ENCODE peak calls at places on chromosomes 5 and 9, in nine cellular contexts. One of them, this sample, is unnamed.
A peak's percentile ranks its signal among the peaks of the same experiment; 100 is the strongest.

GRCh38 chr9:21392270-21392669 is 7.1 kb upstream of the IFNA2 start:
- DNase-seq in fibroblast of lung: no peak
- DNase-seq in HCT116: peak; percentile 80
- DNase-seq in stomach: no peak
- DNase-seq in testis: no peak
- DNase-seq in heart right ventricle: no peak
- DNase-seq in GM12878: no peak
- DNase-seq in cardiac muscle cell: no peak
- DNase-seq in dorsolateral prefrontal cortex: no peak
- DNase-seq in this sample: no peak

GRCh38 chr5:150243590-150243989 is 46.0 kb downstream of the CAMK2A start:
- DNase-seq in heart right ventricle: no peak
- DNase-seq in stomach: no peak
- DNase-seq in cardiac muscle cell: no peak
- DNase-seq in HCT116: no peak
- DNase-seq in GM12878: no peak
- DNase-seq in testis: no peak
- DNase-seq in fibroblast of lung: no peak
- DNase-seq in dorsolateral prefrontal cortex: no peak
- DNase-seq in this sample: no peak

GRCh38 chr5:79261907-79262306 is 26.0 kb downstream of the JMY start:
- DNase-seq in heart right ventricle: no peak
- DNase-seq in stomach: no peak
- DNase-seq in HCT116: no peak
- DNase-seq in dorsolateral prefrontal cortex: no peak
- DNase-seq in cardiac muscle cell: no peak
- DNase-seq in testis: no peak
- DNase-seq in GM12878: no peak
- DNase-seq in fibroblast of lung: no peak
- DNase-seq in this sample: no peak

GRCh38 chr9:34651876-34652602 is at the start of gene IL11RA:
- DNase-seq in GM12878: no peak
- DNase-seq in HCT116: peak; percentile 80
- DNase-seq in stomach: peak; percentile 69
- DNase-seq in cardiac muscle cell: peak; percentile 92
- DNase-seq in heart right ventricle: peak; percentile 91
- DNase-seq in fibroblast of lung: peak; percentile 86
- DNase-seq in testis: peak; percentile 92
- DNase-seq in dorsolateral prefrontal cortex: peak; percentile 85
- DNase-seq in this sample: no peak

GRCh38 chr9:83130541-83130940 is 67.6 kb upstream of the RASEF start:
- DNase-seq in testis: no peak
- DNase-seq in GM12878: no peak
- DNase-seq in heart right ventricle: no peak
- DNase-seq in stomach: no peak
- DNase-seq in cardiac muscle cell: no peak
- DNase-seq in fibroblast of lung: no peak
- DNase-seq in dorsolateral prefrontal cortex: no peak
- DNase-seq in HCT116: no peak
- DNase-seq in this sample: peak; percentile 26

GRCh38 chr5:112642885-112643284 is 94.8 kb upstream of the APC start:
- DNase-seq in heart right ventricle: no peak
- DNase-seq in HCT116: no peak
- DNase-seq in GM12878: no peak
- DNase-seq in cardiac muscle cell: peak; percentile 58
- DNase-seq in dorsolateral prefrontal cortex: no peak
- DNase-seq in fibroblast of lung: no peak
- DNase-seq in stomach: no peak
- DNase-seq in testis: no peak
- DNase-seq in this sample: no peak

GRCh38 chr5:25862276-25862675 is 1176.1 kb downstream of the CDH9 start:
- DNase-seq in stomach: no peak
- DNase-seq in heart right ventricle: no peak
- DNase-seq in HCT116: no peak
- DNase-seq in GM12878: no peak
- DNase-seq in fibroblast of lung: no peak
- DNase-seq in testis: peak; percentile 43
- DNase-seq in dorsolateral prefrontal cortex: no peak
- DNase-seq in cardiac muscle cell: no peak
- DNase-seq in this sample: no peak

GRCh38 chr9:90000925-90001324 is 396.1 kb downstream of the GADD45G start:
- DNase-seq in GM12878: no peak
- DNase-seq in stomach: no peak
- DNase-seq in testis: no peak
- DNase-seq in cardiac muscle cell: peak; percentile 25
- DNase-seq in HCT116: no peak
- DNase-seq in dorsolateral prefrontal cortex: no peak
- DNase-seq in heart right ventricle: no peak
- DNase-seq in fibroblast of lung: peak; percentile 5
- DNase-seq in this sample: no peak

GRCh38 chr5:169756071-169756765 is 119.1 kb downstream of the DOCK2 start:
- DNase-seq in dorsolateral prefrontal cortex: no peak
- DNase-seq in heart right ventricle: no peak
- DNase-seq in GM12878: no peak
- DNase-seq in testis: no peak
- DNase-seq in HCT116: no peak
- DNase-seq in fibroblast of lung: no peak
- DNase-seq in stomach: no peak
- DNase-seq in cardiac muscle cell: peak; percentile 52
- DNase-seq in this sample: no peak

GRCh38 chr5:81020478-81021167 is 60.5 kb downstream of the RASGRF2 start:
- DNase-seq in HCT116: no peak
- DNase-seq in GM12878: no peak
- DNase-seq in testis: no peak
- DNase-seq in stomach: no peak
- DNase-seq in cardiac muscle cell: no peak
- DNase-seq in fibroblast of lung: no peak
- DNase-seq in dorsolateral prefrontal cortex: no peak
- DNase-seq in heart right ventricle: no peak
- DNase-seq in this sample: no peak

GRCh38 chr5:14782591-14782990 is 89.0 kb downstream of the ANKH start:
- DNase-seq in stomach: no peak
- DNase-seq in HCT116: no peak
- DNase-seq in GM12878: no peak
- DNase-seq in dorsolateral prefrontal cortex: no peak
- DNase-seq in fibroblast of lung: no peak
- DNase-seq in heart right ventricle: no peak
- DNase-seq in testis: no peak
- DNase-seq in cardiac muscle cell: no peak
- DNase-seq in this sample: no peak

GRCh38 chr5:142843029-142843905 is 73.1 kb downstream of the ARHGAP26 start:
- DNase-seq in HCT116: no peak
- DNase-seq in testis: peak; percentile 56
- DNase-seq in stomach: no peak
- DNase-seq in dorsolateral prefrontal cortex: no peak
- DNase-seq in fibroblast of lung: no peak
- DNase-seq in GM12878: no peak
- DNase-seq in heart right ventricle: peak; percentile 35
- DNase-seq in cardiac muscle cell: no peak
- DNase-seq in this sample: no peak

GRCh38 chr9:109258619-109259321 is 62.1 kb downstream of the EPB41L4B start:
- DNase-seq in testis: peak; percentile 50
- DNase-seq in HCT116: no peak
- DNase-seq in GM12878: no peak
- DNase-seq in stomach: no peak
- DNase-seq in heart right ventricle: no peak
- DNase-seq in cardiac muscle cell: peak; percentile 37
- DNase-seq in dorsolateral prefrontal cortex: no peak
- DNase-seq in fibroblast of lung: no peak
- DNase-seq in this sample: no peak

DNA sequence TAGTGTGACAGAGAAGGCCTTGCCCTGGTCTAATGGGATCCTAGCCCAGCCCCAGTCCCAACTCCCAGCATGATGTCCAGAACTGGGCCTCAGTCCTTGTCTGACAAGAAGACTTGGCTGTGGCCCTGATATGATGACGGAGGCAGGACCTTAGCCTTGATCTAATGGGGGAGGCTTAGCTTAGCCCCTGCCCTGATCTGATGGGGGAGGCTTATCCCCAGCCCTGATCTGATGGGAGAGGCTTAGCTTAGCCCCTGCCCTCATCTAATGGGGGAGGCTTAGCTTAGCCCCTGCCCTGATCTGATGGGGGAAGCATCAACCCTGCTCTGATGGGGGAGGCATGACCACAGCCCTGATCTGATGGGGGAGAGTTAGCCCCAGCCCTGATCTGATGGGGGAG is 3.7 kb downstream of the PKN3 start:
- DNase-seq in stomach: no peak
- DNase-seq in heart right ventricle: no peak
- DNase-seq in fibroblast of lung: no peak
- DNase-seq in GM12878: no peak
- DNase-seq in HCT116: no peak
- DNase-seq in testis: no peak
- DNase-seq in cardiac muscle cell: no peak
- DNase-seq in dorsolateral prefrontal cortex: no peak
- DNase-seq in this sample: no peak
- TF ChIP-seq CTCF in stomach: no peak
- TF ChIP-seq CTCF in heart right ventricle: no peak
- TF ChIP-seq CTCF in fibroblast of lung: no peak
- TF ChIP-seq CTCF in GM12878: no peak
- TF ChIP-seq CTCF in HCT116: no peak
- TF ChIP-seq CTCF in testis: no peak
- TF ChIP-seq CTCF in cardiac muscle cell: no peak
- TF ChIP-seq CTCF in dorsolateral prefrontal cortex: no peak
- TF ChIP-seq CTCF in this sample: no peak

DNA sequence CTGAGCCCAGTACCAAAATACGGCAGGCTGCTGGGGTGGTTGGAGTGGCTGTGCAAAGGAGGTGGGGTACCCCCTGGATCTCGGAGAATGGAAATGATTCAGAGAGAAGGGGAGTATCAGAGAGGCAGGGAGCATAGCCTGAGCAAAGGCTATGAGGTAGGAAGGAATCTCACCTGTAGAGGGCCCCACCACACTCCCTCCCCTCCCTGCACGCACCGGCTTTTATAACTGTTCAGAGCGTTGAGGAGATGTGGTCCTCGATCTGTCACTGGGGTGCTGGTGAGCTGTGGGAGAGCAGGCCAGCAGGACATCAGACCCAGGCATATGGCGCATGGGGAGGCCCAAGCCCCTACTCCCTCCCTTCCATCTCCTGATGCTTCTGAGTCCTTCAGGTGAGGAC is 13.2 kb downstream of the PHF19 start:
- DNase-seq in dorsolateral prefrontal cortex: no peak
- DNase-seq in heart right ventricle: no peak
- DNase-seq in cardiac muscle cell: no peak
- DNase-seq in HCT116: no peak
- DNase-seq in stomach: no peak
- DNase-seq in fibroblast of lung: no peak
- DNase-seq in GM12878: no peak
- DNase-seq in testis: no peak
- DNase-seq in this sample: no peak
- TF ChIP-seq CTCF in dorsolateral prefrontal cortex: no peak
- TF ChIP-seq CTCF in heart right ventricle: no peak
- TF ChIP-seq CTCF in cardiac muscle cell: no peak
- TF ChIP-seq CTCF in HCT116: peak; percentile 30
- TF ChIP-seq CTCF in stomach: no peak
- TF ChIP-seq CTCF in fibroblast of lung: no peak
- TF ChIP-seq CTCF in GM12878: no peak
- TF ChIP-seq CTCF in testis: no peak
- TF ChIP-seq CTCF in this sample: no peak

DNA sequence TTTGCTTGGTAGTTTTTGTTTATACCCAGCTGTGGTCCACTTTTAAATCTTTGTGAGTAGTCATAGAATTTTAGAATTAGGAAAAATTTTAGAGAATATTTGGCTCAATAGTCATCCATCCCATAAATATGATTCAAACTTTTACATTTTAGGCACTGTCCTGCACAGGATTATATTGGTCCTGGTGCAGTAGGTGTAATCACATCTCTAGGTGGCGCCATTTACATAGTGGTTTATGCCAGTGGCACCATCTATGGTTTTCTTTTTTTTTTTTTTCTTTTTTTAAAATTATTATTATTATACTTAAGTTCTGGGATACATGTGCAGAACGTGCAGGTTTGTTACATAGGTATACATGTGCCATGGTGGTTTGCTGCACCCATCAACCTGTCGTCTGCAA is 260.7 kb upstream of the KCNN2 start:
- DNase-seq in GM12878: no peak
- DNase-seq in cardiac muscle cell: peak; percentile 70
- DNase-seq in fibroblast of lung: peak; percentile 80
- DNase-seq in heart right ventricle: no peak
- DNase-seq in stomach: no peak
- DNase-seq in dorsolateral prefrontal cortex: no peak
- DNase-seq in HCT116: peak; percentile 26
- DNase-seq in testis: peak; percentile 36
- DNase-seq in this sample: peak; percentile 19
- TF ChIP-seq CTCF in GM12878: peak; percentile 47
- TF ChIP-seq CTCF in cardiac muscle cell: peak; percentile 57
- TF ChIP-seq CTCF in fibroblast of lung: peak; percentile 27
- TF ChIP-seq CTCF in heart right ventricle: peak; percentile 56
- TF ChIP-seq CTCF in stomach: no peak
- TF ChIP-seq CTCF in dorsolateral prefrontal cortex: peak; percentile 45
- TF ChIP-seq CTCF in HCT116: peak; percentile 50
- TF ChIP-seq CTCF in testis: no peak
- TF ChIP-seq CTCF in this sample: peak; percentile 56

DNA sequence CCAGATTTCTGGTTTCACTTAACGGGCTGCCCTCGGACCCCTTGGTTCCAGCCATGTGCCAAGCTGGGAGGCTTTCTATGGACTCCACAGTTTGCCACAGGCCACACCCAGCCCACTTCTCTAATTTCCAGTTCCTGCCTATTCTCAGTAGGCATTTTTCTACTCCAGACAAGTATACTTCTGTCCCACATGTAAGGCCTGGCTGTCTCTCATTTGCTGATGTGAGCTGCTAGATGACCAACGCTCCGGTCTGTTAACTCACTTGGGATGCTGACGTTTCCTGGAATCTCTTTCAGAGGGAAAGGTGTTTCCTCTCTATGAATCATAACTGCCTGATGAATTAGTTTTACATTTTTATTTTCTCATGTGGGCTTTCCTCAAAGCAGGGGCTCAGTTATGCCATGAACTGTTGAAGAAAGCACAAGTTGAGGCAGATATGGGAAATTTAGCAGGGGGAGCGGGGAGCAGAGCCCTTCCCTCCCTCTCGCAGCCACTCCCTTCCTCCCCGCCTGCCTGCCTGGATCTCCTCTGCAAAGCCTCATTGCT is 36.3 kb downstream of the ERGIC1 start:
- DNase-seq in heart right ventricle: no peak
- DNase-seq in cardiac muscle cell: no peak
- DNase-seq in testis: peak; percentile 42
- DNase-seq in HCT116: no peak
- DNase-seq in dorsolateral prefrontal cortex: no peak
- DNase-seq in stomach: no peak
- DNase-seq in fibroblast of lung: peak; percentile 85
- DNase-seq in GM12878: no peak
- DNase-seq in this sample: peak; percentile 79
- TF ChIP-seq CTCF in heart right ventricle: no peak
- TF ChIP-seq CTCF in cardiac muscle cell: no peak
- TF ChIP-seq CTCF in testis: no peak
- TF ChIP-seq CTCF in HCT116: no peak
- TF ChIP-seq CTCF in dorsolateral prefrontal cortex: no peak
- TF ChIP-seq CTCF in stomach: no peak
- TF ChIP-seq CTCF in fibroblast of lung: no peak
- TF ChIP-seq CTCF in GM12878: no peak
- TF ChIP-seq CTCF in this sample: no peak

GRCh38 chr9:133955821-133956411 is 36.2 kb downstream of the VAV2 start:
- DNase-seq in heart right ventricle: no peak
- DNase-seq in stomach: no peak
- DNase-seq in HCT116: no peak
- DNase-seq in dorsolateral prefrontal cortex: no peak
- DNase-seq in testis: no peak
- DNase-seq in GM12878: no peak
- DNase-seq in fibroblast of lung: peak; percentile 33
- DNase-seq in cardiac muscle cell: peak; percentile 72
- DNase-seq in this sample: no peak
- TF ChIP-seq CTCF in heart right ventricle: no peak
- TF ChIP-seq CTCF in stomach: no peak
- TF ChIP-seq CTCF in HCT116: no peak
- TF ChIP-seq CTCF in dorsolateral prefrontal cortex: no peak
- TF ChIP-seq CTCF in testis: no peak
- TF ChIP-seq CTCF in GM12878: no peak
- TF ChIP-seq CTCF in fibroblast of lung: no peak
- TF ChIP-seq CTCF in cardiac muscle cell: peak; percentile 31
- TF ChIP-seq CTCF in this sample: peak; percentile 26

This sample was measured in astrocyte of the cerebellum.